ENCODE peak calls at places on chromosomes 6 and 20, in nine cellular contexts. P is GM23248, Q is SK-N-SH, A is hepatocyte, B is OCI-LY7, Y is GM23338, C is HCT116, S is PC-9, V is MM.1S. N is an unnamed sample.

GRCh38 chr6:130525378-130525777 is 159.6 kb downstream of the TMEM200A start:
- DNase-seq in B (peak; percentile 27), S (no peak), C (no peak), P (no peak), Y (no peak), Q (no peak), V (peak; percentile 82), A (no peak), N (no peak)

GRCh38 chr6:160428818-160429744 is 80.9 kb downstream of the SLC22A3 start:
- DNase-seq in C (no peak), Y (peak; percentile 63), V (no peak), P (no peak), A (no peak), Q (no peak), S (no peak), B (no peak), N (no peak)

GRCh38 chr6:142935553-142936517 is 9.1 kb downstream of the HIVEP2 start:
- DNase-seq in C (no peak), Y (no peak), V (no peak), P (no peak), A (no peak), S (no peak), Q (no peak), B (peak; percentile 66), N (peak; percentile 55)

GRCh38 chr6:8192067-8192466 is 89.7 kb upstream of the EEF1E1 start:
- DNase-seq in Q (no peak), V (no peak), B (no peak), S (no peak), C (no peak), P (no peak), Y (peak; percentile 18), A (no peak), N (no peak)

GRCh38 chr6:37052027-37052628 is 46.7 kb downstream of the FGD2 start:
- DNase-seq in A (no peak), S (no peak), P (no peak), C (no peak), Q (no peak), V (no peak), B (peak; percentile 28), Y (peak; percentile 89), N (no peak)

GRCh38 chr6:30006170-30007131 is 54.6 kb upstream of the POLR1H start:
- DNase-seq in P (peak; percentile 60), S (peak; percentile 23), Q (peak; percentile 19), A (peak; percentile 28), C (no peak), B (no peak), Y (peak; percentile 53), V (no peak), N (no peak)

GRCh38 chr20:36752582-36752981 is 6.7 kb upstream of the NDRG3 start:
- DNase-seq in B (no peak), A (no peak), Y (no peak), V (no peak), S (no peak), Q (no peak), C (no peak), P (no peak), N (no peak)

GRCh38 chr6:11685411-11686093 is 93.1 kb downstream of the ADTRP start:
- DNase-seq in Y (no peak), P (peak; percentile 73), A (peak; percentile 73), V (no peak), Q (no peak), B (no peak), S (peak; percentile 63), C (peak; percentile 36), N (no peak)

GRCh38 chr6:13030421-13030820 is 297.9 kb downstream of the TBC1D7 start:
- DNase-seq in S (no peak), B (no peak), V (no peak), C (no peak), P (no peak), Y (no peak), A (no peak), Q (no peak), N (no peak)

GRCh38 chr6:122202576-122203137 is 196.8 kb upstream of the HSF2 start:
- DNase-seq in C (no peak), Q (no peak), P (no peak), B (no peak), S (no peak), V (no peak), Y (peak; percentile 25), A (no peak), N (no peak)

GRCh38 chr6:33298773-33299236 is at the start of gene RGL2:
- DNase-seq in S (peak; percentile 61), Q (peak; percentile 78), V (peak; percentile 67), C (no peak), A (peak; percentile 77), Y (peak; percentile 52), P (peak; percentile 79), B (peak; percentile 79), N (peak; percentile 88)

GRCh38 chr6:127776320-127776719 is 124.5 kb downstream of the THEMIS start:
- DNase-seq in Y (peak; percentile 11), Q (no peak), C (no peak), B (no peak), V (no peak), A (no peak), P (no peak), S (no peak), N (no peak)

GRCh38 chr6:27251672-27252251 is 4.3 kb downstream of the PRSS16 start:
- DNase-seq in S (peak; percentile 93), V (peak; percentile 93), P (peak; percentile 60), C (peak; percentile 85), Y (peak; percentile 98), B (peak; percentile 91), Q (peak; percentile 70), A (peak; percentile 93), N (peak; percentile 79)

GRCh38 chr20:47349365-47350180 is 6.9 kb downstream of the ZMYND8 start:
- DNase-seq in S (no peak), A (no peak), Y (peak; percentile 67), Q (no peak), V (no peak), C (no peak), B (no peak), P (peak; percentile 47), N (no peak)

GRCh38 chr6:168528457-168529095 is 87.6 kb downstream of the SMOC2 start:
- DNase-seq in A (no peak), S (no peak), P (no peak), Y (no peak), V (peak; percentile 13), Q (no peak), C (no peak), B (peak; percentile 28), N (peak; percentile 54)

GRCh38 chr6:71496018-71496800 is 207.6 kb downstream of the OGFRL1 start:
- DNase-seq in P (no peak), B (peak; percentile 78), Q (no peak), S (no peak), V (peak; percentile 92), A (no peak), Y (no peak), C (no peak), N (no peak)

GRCh38 chr6:169079650-169080049 is 174.0 kb downstream of the THBS2 start:
- DNase-seq in S (no peak), Q (no peak), P (no peak), B (no peak), V (no peak), A (no peak), C (no peak), Y (no peak), N (no peak)

GRCh38 chr6:130788954-130789353 is 38.3 kb upstream of the SMLR1 start:
- DNase-seq in V (no peak), Q (no peak), A (no peak), Y (peak; percentile 17), P (no peak), C (no peak), S (no peak), B (no peak), N (no peak)

GRCh38 chr6:145148392-145149175 is 586.7 kb downstream of the EPM2A start:
- DNase-seq in A (peak; percentile 70), P (peak; percentile 83), S (peak; percentile 83), V (peak; percentile 81), Y (peak; percentile 25), B (no peak), Q (no peak), C (peak; percentile 82), N (peak; percentile 46)

GRCh38 chr6:158666637-158667359 is 16.9 kb downstream of the SYTL3 start:
- DNase-seq in S (peak; percentile 68), V (no peak), Y (no peak), A (no peak), Q (no peak), P (peak; percentile 60), B (no peak), C (no peak), N (no peak)

DNA sequence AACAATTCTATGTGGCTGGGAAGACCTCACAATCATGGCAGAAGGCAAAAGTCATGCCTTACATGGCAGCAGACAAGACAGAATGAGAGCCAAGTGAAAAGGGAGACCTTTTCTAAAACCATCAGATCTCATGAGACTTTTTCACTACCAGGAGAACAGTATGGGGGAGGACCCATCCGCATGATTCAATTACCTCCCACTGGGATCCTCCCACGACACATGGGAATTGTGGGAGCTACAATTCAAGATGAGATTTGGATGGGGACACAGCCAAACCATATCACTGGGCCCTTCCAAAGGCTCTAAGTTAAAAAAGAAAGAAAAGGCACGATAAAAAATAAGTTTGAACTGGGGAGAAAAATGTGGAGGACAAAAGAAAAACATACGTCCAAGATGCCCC is 406.9 kb upstream of the CDH4 start:
- DNase-seq in B (no peak), P (no peak), A (no peak), Y (no peak), C (no peak), S (no peak), V (no peak), Q (no peak), N (no peak)
- H3K9me2 ChIP-seq in B (no peaks in the 10 kb centered on the region), P (no peaks in the 10 kb centered on the region), A (no peaks in the 10 kb centered on the region), Y (no peaks in the 10 kb centered on the region), C (no peaks in the 10 kb centered on the region), S (no peaks in the 10 kb centered on the region), V (no peaks in the 10 kb centered on the region), Q (no peaks in the 10 kb centered on the region), N (no peaks in the 10 kb centered on the region)

DNA sequence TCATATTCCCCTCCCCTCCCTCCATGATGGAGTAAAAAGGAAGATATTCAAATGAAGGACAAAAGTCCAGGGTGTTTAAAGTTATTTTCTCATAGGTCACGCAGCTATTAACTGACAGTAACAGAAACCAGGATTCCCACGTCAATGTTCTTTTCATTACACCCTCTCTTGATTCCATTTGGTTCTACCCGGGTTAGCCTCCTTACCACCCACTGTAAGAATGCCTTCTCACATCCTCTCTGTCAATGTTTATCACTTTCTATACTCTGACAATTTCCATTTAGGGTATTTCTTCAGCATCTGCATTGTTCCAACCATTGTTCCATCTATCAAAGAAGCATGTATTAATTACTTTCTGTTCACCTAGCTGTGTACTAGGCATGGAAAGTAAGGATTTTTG is 52.1 kb downstream of the NUDT3 start:
- DNase-seq in A (no peak), V (no peak), C (no peak), S (no peak), Y (no peak), B (no peak), Q (no peak), P (no peak), N (no peak)
- H3K9me2 ChIP-seq in A (no peaks in the 10 kb centered on the region), V (no peaks in the 10 kb centered on the region), C (no peaks in the 10 kb centered on the region), S (no peaks in the 10 kb centered on the region), Y (no peaks in the 10 kb centered on the region), B (no peaks in the 10 kb centered on the region), Q (no peaks in the 10 kb centered on the region), P (no peaks in the 10 kb centered on the region), N (no peaks in the 10 kb centered on the region)

GRCh38 chr6:167393731-167394130 is 68.8 kb downstream of the TTLL2 start:
- DNase-seq in B (no peak), V (no peak), Q (no peak), A (no peak), C (no peak), P (no peak), S (no peak), Y (no peak), N (no peak)
- H3K9me2 ChIP-seq in B (no peaks in the 10 kb centered on the region), V (no peaks in the 10 kb centered on the region), Q (no peaks in the 10 kb centered on the region), A (no peaks in the 10 kb centered on the region), C (no peaks in the 10 kb centered on the region), P (no peaks in the 10 kb centered on the region), S (no peaks in the 10 kb centered on the region), Y (no peaks in the 10 kb centered on the region), N (no peaks in the 10 kb centered on the region)

GRCh38 chr20:63394635-63395455 is 33.7 kb upstream of the CHRNA4 start:
- DNase-seq in V (no peak), S (no peak), C (no peak), Y (no peak), A (no peak), P (no peak), Q (no peak), B (no peak), N (no peak)
- H3K9me2 ChIP-seq in V (no peaks in the 10 kb centered on the region), S (no peaks in the 10 kb centered on the region), C (no peaks in the 10 kb centered on the region), Y (no peaks in the 10 kb centered on the region), A (no peaks in the 10 kb centered on the region), P (no peaks in the 10 kb centered on the region), Q (no peaks in the 10 kb centered on the region), B (no peaks in the 10 kb centered on the region), N (no peaks in the 10 kb centered on the region)

N was measured in Karpas-422.